ENCODE peak calls at places on chromosomes 7 and 10, in eight cellular contexts. T, O, Y, D, E, V, X and A are unnamed samples.

GRCh38 chr10:61337741-61338140 is 115.4 kb downstream of the TMEM26 start:
- DNase-seq in Y (no peak), X (no peak), T (no peak), E (no peak), D (no peak), O (no peak), V (no peak), A (no peak)

GRCh38 chr10:102311025-102311420 is 65.7 kb downstream of the GBF1 start:
- DNase-seq in E (no peak), O (no peak), X (no peak), D (no peak), T (no peak), V (no peak), Y (no peak), A (no peak)

GRCh38 chr10:105259201-105259600 is 618.1 kb downstream of the SORCS3 start:
- DNase-seq in O (no peak), X (no peak), V (no peak), E (no peak), T (no peak), D (no peak), Y (no peak), A (no peak)

GRCh38 chr7:22866965-22867364 is 44.3 kb upstream of the TOMM7 start:
- DNase-seq in X (no peak), O (no peak), E (no peak), Y (no peak), D (no peak), T (no peak), V (no peak), A (no peak)

GRCh38 chr7:44975331-44976039 is 3.3 kb downstream of the MYO1G start:
- DNase-seq in T (no peak), E (no peak), D (no peak), V (no peak), Y (no peak), O (no peak), X (no peak), A (no peak)

GRCh38 chr7:111086532-111086931 is 4.4 kb upstream of the LRRN3 start:
- DNase-seq in Y (no peak), E (no peak), X (no peak), V (no peak), T (no peak), O (no peak), D (no peak), A (no peak)

GRCh38 chr7:82429408-82429807 is 14.2 kb downstream of the CACNA2D1 start:
- DNase-seq in Y (no peak), O (no peak), E (no peak), V (no peak), D (no peak), X (no peak), T (peak; percentile 53), A (no peak)

GRCh38 chr7:130901209-130901783 is 167.3 kb upstream of the KLF14 start:
- DNase-seq in T (peak; percentile 63), O (peak; percentile 77), E (peak; percentile 61), Y (peak; percentile 85), X (peak; percentile 77), V (peak; percentile 39), D (no peak), A (no peak)

GRCh38 chr7:29287366-29287765 is 92.8 kb downstream of the CHN2 start:
- DNase-seq in Y (no peak), O (no peak), E (no peak), X (no peak), D (no peak), T (no peak), V (no peak), A (no peak)

GRCh38 chr7:88689821-88690220 is 69.7 kb upstream of the ZNF804B start:
- DNase-seq in X (no peak), T (no peak), D (no peak), E (no peak), O (no peak), V (peak; percentile 64), Y (no peak), A (no peak)

GRCh38 chr7:88693131-88693530 is 66.4 kb upstream of the ZNF804B start:
- DNase-seq in V (no peak), D (no peak), T (no peak), O (no peak), X (no peak), Y (no peak), E (no peak), A (no peak)

GRCh38 chr7:88686468-88687229 is 72.9 kb upstream of the ZNF804B start:
- DNase-seq in Y (peak; percentile 68), V (no peak), O (no peak), X (no peak), D (no peak), T (no peak), E (no peak), A (no peak)

GRCh38 chr7:88692493-88692892 is 67.0 kb upstream of the ZNF804B start:
- DNase-seq in O (no peak), Y (no peak), D (no peak), X (no peak), V (no peak), T (no peak), E (no peak), A (no peak)

GRCh38 chr7:88688222-88688621 is 71.3 kb upstream of the ZNF804B start:
- DNase-seq in Y (no peak), V (no peak), X (no peak), E (no peak), T (no peak), D (no peak), O (no peak), A (no peak)
- H3K4me3 ChIP-seq in Y (no peak overlapping the region), V (no peak overlapping the region), X (no peak overlapping the region), E (no peak overlapping the region), T (no peak overlapping the region), D (no peak overlapping the region), O (no peak overlapping the region), A (no peak overlapping the region)

GRCh38 chr7:116404389-116404788 is 95.1 kb upstream of the CAV2 start:
- DNase-seq in X (no peak), Y (no peak), D (no peak), E (no peak), T (no peak), O (no peak), V (no peak), A (no peak)

GRCh38 chr7:116407165-116407564 is 92.4 kb upstream of the CAV2 start:
- DNase-seq in T (no peak), V (no peak), O (no peak), Y (no peak), D (no peak), E (no peak), X (no peak), A (no peak)

GRCh38 chr7:116403265-116403664 is 96.3 kb upstream of the CAV2 start:
- DNase-seq in Y (no peak), T (no peak), E (no peak), O (no peak), V (no peak), D (no peak), X (no peak), A (no peak)

GRCh38 chr7:116408166-116408565 is 91.4 kb upstream of the CAV2 start:
- DNase-seq in D (no peak), X (no peak), O (no peak), T (no peak), E (no peak), Y (no peak), V (no peak), A (no peak)

DNA sequence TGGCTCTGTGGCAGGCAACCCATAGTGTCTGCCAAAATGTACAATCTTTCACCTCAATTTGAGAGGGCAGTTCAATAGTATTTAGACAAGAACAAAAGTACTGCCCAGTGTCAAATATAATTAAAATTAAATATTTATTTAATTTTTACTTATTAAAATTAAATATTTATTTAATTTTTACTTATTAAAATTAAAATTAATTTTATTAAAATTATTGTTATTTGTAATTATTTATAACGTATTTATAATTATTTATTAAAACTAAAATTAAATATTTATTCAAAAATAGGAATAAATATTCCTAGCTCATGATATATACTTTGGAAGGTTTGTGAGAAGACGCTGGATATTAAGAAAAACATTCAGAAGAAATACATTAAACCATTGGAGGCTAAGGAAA is 93.7 kb upstream of the CAV2 start:
- DNase-seq in X (no peak), D (no peak), V (no peak), E (no peak), T (no peak), Y (no peak), O (no peak), A (no peak)
- H3K4me1 ChIP-seq in X (peaks cover 7% of the 10 kb centered on the region), D (no peaks in the 10 kb centered on the region), V (peaks cover 5% of the 10 kb centered on the region), E (no peaks in the 10 kb centered on the region), T (no peaks in the 10 kb centered on the region), Y (no peaks in the 10 kb centered on the region), O (peaks cover 9% of the 10 kb centered on the region), A (no peaks in the 10 kb centered on the region)

GRCh38 chr7:151924508-151924907 is 31.7 kb upstream of the GALNTL5 start:
- DNase-seq in V (no peak), X (no peak), T (no peak), Y (no peak), O (no peak), D (no peak), E (no peak), A (no peak)

GRCh38 chr7:151924001-151924400 is 32.2 kb upstream of the GALNTL5 start:
- DNase-seq in O (no peak), D (no peak), E (no peak), X (no peak), T (no peak), Y (no peak), V (no peak), A (no peak)

GRCh38 chr7:151925446-151926335 is 30.6 kb upstream of the GALNTL5 start:
- DNase-seq in X (peak; percentile 86), O (peak; percentile 64), D (peak; percentile 50), V (peak; percentile 44), E (peak; percentile 55), Y (peak; percentile 85), T (peak; percentile 60), A (no peak)

GRCh38 chr7:151921451-151921850 is 34.8 kb upstream of the GALNTL5 start:
- DNase-seq in O (no peak), D (no peak), T (no peak), X (no peak), Y (no peak), E (no peak), V (no peak), A (no peak)

DNA sequence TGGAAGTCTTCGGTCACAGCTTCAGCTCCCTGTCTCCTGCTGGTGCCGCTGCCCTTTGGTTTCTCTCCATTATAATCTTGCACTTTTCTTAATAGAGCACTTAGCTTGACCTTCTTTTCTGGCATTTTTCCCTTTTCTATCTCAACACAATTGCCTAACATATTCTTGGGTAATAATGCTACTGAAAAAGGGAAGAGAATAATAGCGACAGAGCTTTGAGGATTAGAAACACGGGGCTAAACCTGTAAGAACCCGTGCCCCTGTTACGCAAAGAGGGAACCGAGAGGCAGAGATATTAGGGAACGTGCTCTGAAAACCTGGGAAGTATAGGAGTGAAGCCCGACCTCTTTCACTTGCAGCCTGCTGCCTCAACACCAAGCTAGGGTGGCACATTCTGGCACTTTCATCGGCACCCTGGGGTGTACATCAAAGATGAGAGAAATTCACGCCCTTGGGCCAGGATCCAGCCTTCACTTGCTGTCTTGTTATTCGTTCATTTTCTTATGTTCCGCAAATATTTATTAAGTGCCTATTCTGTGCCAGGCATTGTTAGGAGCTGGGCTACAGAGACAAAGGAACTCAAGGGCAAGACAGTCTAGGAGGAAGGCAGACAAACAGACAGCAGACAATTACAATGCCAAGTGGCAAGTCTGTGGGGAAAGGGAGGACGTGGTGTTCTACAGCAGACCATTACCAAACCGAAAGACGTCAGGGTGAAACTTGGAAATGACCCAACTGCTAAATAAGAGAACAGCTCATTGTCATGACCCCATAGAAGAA is 33.0 kb upstream of the GALNTL5 start:
- DNase-seq in V (no peak), E (peak; percentile 70), X (peak; percentile 61), O (no peak), T (peak; percentile 65), Y (no peak), D (no peak), A (no peak)
- H3K27ac ChIP-seq in V (no peak overlapping the region), E (peak overlapping the region; percentile 22), X (peak overlapping the region; percentile 9), O (no peak overlapping the region), T (peak overlapping the region; percentile 33), Y (peak overlapping the region; percentile 65), D (peak overlapping the region; percentile 56), A (no peak overlapping the region)

GRCh38 chr7:47253650-47254080 is 328.2 kb downstream of the TNS3 start:
- DNase-seq in X (peak; percentile 77), E (peak; percentile 41), D (no peak), Y (no peak), O (peak; percentile 55), V (peak; percentile 38), T (peak; percentile 57), A (no peak)
- H3K4me3 ChIP-seq in X (peak overlapping the region; percentile 60), E (peak overlapping the region; percentile 64), D (peak overlapping the region; percentile 77), Y (peak overlapping the region; percentile 43), O (peak overlapping the region; percentile 69), V (peak overlapping the region; percentile 57), T (no peak overlapping the region), A (no peak overlapping the region)